ENCODE peak calls at places on chromosomes 6 and 20, in four cellular contexts. E is tibial nerve, I is adrenal gland, S is IMR-90. P is an unnamed sample.

GRCh38 chr6:11810039-11810541 is 31.5 kb upstream of the ADTRP start:
- DNase-seq in E (peak), I (peak), S (peak), P (no peak)

GRCh38 chr20:32483351-32484220 is 101.5 kb downstream of the NOL4L start:
- DNase-seq in E (no peak), I (peak), S (peak), P (no peak)

GRCh38 chr6:15956205-15957106 is 172.4 kb upstream of the MYLIP start:
- DNase-seq in E (peak), I (no peak), S (no peak), P (no peak)

GRCh38 chr6:136609878-136610706 is 59.9 kb upstream of the MAP7 start:
- DNase-seq in E (no peak), I (no peak), S (peak), P (no peak)

GRCh38 chr6:146027586-146028249 is 1.1 kb upstream of the GRM1 start:
- DNase-seq in E (no peak), I (no peak), S (no peak), P (peak)

GRCh38 chr6:157764346-157765068 is 58.5 kb upstream of the SNX9 start:
- DNase-seq in E (peak), I (peak), S (peak), P (peak)

GRCh38 chr6:32945106-32945761 is 4.4 kb upstream of the HLA-DMB start:
- DNase-seq in E (no peak), I (no peak), S (peak), P (no peak)

GRCh38 chr6:114140416-114140815 is 169.5 kb upstream of the HDAC2 start:
- DNase-seq in E (no peak), I (no peak), S (peak), P (no peak)

GRCh38 chr6:109834595-109835437 is 143.3 kb upstream of the GPR6 start:
- DNase-seq in E (no peak), I (no peak), S (no peak), P (no peak)

GRCh38 chr6:152313542-152314482 is 323.4 kb downstream of the SYNE1 start:
- DNase-seq in E (no peak), I (no peak), S (peak), P (no peak)

GRCh38 chr6:84033523-84034451 is at the start of gene MRAP2:
- DNase-seq in E (no peak), I (peak), S (no peak), P (peak)

GRCh38 chr6:54846857-54847721 is 518 bp downstream of the FAM83B start:
- DNase-seq in E (no peak), I (no peak), S (no peak), P (no peak)

GRCh38 chr6:3022765-3023662 is 23.3 kb downstream of the NQO2 start:
- DNase-seq in E (no peak), I (no peak), S (no peak), P (no peak)

GRCh38 chr20:11895832-11896484 is 21.7 kb upstream of the BTBD3 start:
- DNase-seq in E (no peak), I (no peak), S (peak), P (no peak)

GRCh38 chr6:34015576-34015975 is 130.3 kb downstream of the GRM4 start:
- DNase-seq in E (no peak), I (no peak), S (no peak), P (no peak)

GRCh38 chr6:10303806-10304520 is 110.9 kb downstream of the TFAP2A start:
- DNase-seq in E (no peak), I (no peak), S (no peak), P (no peak)

GRCh38 chr20:53664121-53664520 is 70.5 kb upstream of the ZNF217 start:
- DNase-seq in E (no peak), I (no peak), S (no peak), P (no peak)

GRCh38 chr6:2524090-2524489 is 226.6 kb downstream of the MYLK4 start:
- DNase-seq in E (no peak), I (no peak), S (no peak), P (no peak)

GRCh38 chr6:40543776-40544175 is 43.4 kb downstream of the LRFN2 start:
- DNase-seq in E (no peak), I (no peak), S (no peak), P (no peak)

GRCh38 chr20:2037296-2037914 is 43.5 kb upstream of the PDYN start:
- DNase-seq in E (no peak), I (no peak), S (no peak), P (no peak)

GRCh38 chr6:137487947-137488735 is 6.1 kb downstream of the OLIG3 start:
- DNase-seq in E (no peak), I (no peak), S (no peak), P (no peak)

GRCh38 chr6:18136260-18136659 is 13.8 kb upstream of the NHLRC1 start:
- DNase-seq in E (no peak), I (no peak), S (no peak), P (no peak)

GRCh38 chr6:30005482-30005881 is 55.6 kb upstream of the POLR1H start:
- DNase-seq in E (no peak), I (no peak), S (peak), P (no peak)

GRCh38 chr6:26594730-26595632 is 1.8 kb upstream of the ABT1 start:
- DNase-seq in E (no peak), I (no peak), S (peak), P (no peak)

GRCh38 chr20:46647469-46647868 is 3.8 kb downstream of the SLC13A3 start:
- DNase-seq in E (no peak), I (no peak), S (no peak), P (no peak)

GRCh38 chr6:2563635-2564034 is 187.1 kb downstream of the MYLK4 start:
- DNase-seq in E (no peak), I (no peak), S (peak), P (no peak)

GRCh38 chr6:8219352-8219943 is 117.1 kb upstream of the EEF1E1 start:
- DNase-seq in E (peak), I (peak), S (peak), P (no peak)

GRCh38 chr6:22306741-22307466 is 10.1 kb upstream of the PRL start:
- DNase-seq in E (no peak), I (no peak), S (no peak), P (no peak)

GRCh38 chr6:119119989-119120388 is 41.5 kb upstream of the FAM184A start:
- DNase-seq in E (no peak), I (no peak), S (peak), P (no peak)

GRCh38 chr6:88166493-88166900 is 350 bp upstream of the CNR1 start:
- DNase-seq in E (no peak), I (peak), S (no peak), P (no peak)

GRCh38 chr6:73694711-73695411 is 1.1 kb upstream of the CD109 start:
- DNase-seq in E (no peak), I (no peak), S (peak), P (peak)

GRCh38 chr6:111804627-111805235 is 68.5 kb downstream of the FYN start:
- DNase-seq in E (no peak), I (no peak), S (peak), P (no peak)

GRCh38 chr6:1145756-1146218 is 166.1 kb upstream of the FOXQ1 start:
- DNase-seq in E (no peak), I (no peak), S (no peak), P (no peak)

GRCh38 chr6:159107451-159108260 is 61.5 kb upstream of the FNDC1 start:
- DNase-seq in E (no peak), I (no peak), S (no peak), P (no peak)

GRCh38 chr6:38432479-38432878 is 207.2 kb downstream of the BTBD9 start:
- DNase-seq in E (no peak), I (no peak), S (peak), P (no peak)

GRCh38 chr6:140091895-140092294 is 717.4 kb upstream of the CITED2 start:
- DNase-seq in E (no peak), I (no peak), S (no peak), P (no peak)
- H3K27ac ChIP-seq in E (no peak), I (no peak), S (no peak), P (no peak)

DNA sequence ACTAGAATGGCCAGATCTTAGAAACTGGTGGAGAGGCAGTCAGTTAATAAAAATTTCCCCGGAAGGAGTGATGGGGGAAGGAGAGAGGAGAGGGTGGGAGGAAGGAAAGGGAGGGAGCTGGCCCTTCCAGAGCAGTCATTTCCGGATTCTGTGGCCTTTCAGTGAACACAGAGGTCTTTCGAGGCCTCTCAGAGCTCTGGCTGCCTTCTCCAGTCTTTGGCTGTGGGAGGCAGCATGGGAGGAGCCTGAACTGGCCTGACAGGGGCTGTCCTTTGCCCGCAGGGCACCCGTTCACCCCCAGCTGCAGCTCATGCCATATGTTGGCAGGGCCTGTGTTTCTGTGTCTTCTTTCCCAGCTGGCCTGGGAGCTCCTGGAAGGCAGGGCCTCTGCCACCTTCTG is 95.5 kb downstream of the PPP1R14C start:
- DNase-seq in E (no peak), I (no peak), S (peak), P (no peak)
- H3K4me3 ChIP-seq in E (no peak), I (no peak), S (no peak), P (no peak)

DNA sequence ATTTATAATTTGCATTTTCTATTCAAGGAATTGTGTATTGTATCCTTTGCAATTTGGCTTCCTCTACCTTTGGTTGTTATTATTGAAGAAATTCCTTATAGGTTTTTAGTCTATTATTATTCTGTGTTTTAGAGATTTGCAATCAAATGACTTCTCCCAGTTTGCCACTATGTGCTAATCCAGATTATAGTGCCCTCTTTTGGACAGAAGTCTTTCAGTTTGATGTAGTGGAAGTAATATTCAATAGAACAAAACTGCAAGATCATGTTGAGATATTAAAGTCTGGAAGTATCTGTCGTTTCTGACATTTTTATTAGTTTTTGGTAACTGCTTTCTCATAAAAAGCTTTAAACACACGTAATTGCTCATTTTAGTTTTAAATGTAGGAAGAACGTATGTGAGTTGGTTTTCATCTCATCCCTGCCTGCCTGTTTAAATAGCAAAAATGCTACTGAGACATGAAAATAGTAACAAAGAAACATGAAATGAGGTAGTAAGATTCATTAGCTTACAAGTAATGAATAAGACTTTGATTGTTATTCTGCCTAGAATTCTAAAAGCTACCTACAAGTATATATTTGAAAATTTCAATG is 72.8 kb downstream of the RTN4IP1 start:
- DNase-seq in E (no peak), I (no peak), S (peak), P (no peak)
- TF ChIP-seq CTCF in E (no peak), I (no peak), S (peak), P (peak)

GRCh38 chr20:25222461-25223178 is 25.3 kb upstream of the PYGB start:
- DNase-seq in E (no peak), I (no peak), S (no peak), P (no peak)

GRCh38 chr20:25220021-25220730 is 24.7 kb downstream of the ENTPD6 start:
- DNase-seq in E (peak), I (no peak), S (no peak), P (no peak)

GRCh38 chr20:25221592-25222460 is 26.1 kb upstream of the PYGB start:
- DNase-seq in E (peak), I (no peak), S (no peak), P (no peak)

GRCh38 chr20:25219365-25219764 is 23.9 kb downstream of the ENTPD6 start:
- DNase-seq in E (no peak), I (no peak), S (no peak), P (no peak)

GRCh38 chr20:25220810-25221591 is 25.5 kb downstream of the ENTPD6 start:
- DNase-seq in E (no peak), I (no peak), S (no peak), P (no peak)
- H3K27ac ChIP-seq in E (no peak), I (peak), S (no peak), P (no peak)

P was measured in dorsolateral prefrontal cortex.